ENCODE peak calls at places on chromosomes 6 and 20, in five cellular contexts. One of them, this sample, is unnamed.
A peak's percentile ranks its signal among the peaks of the same experiment; 100 is the strongest.

GRCh38 chr20:63102720-63103375 is 96.1 kb upstream of the BHLHE23 start:
- DNase-seq in HepG2: no peak
- DNase-seq in GM12878: no peak
- DNase-seq in K562: no peak
- DNase-seq in SK-N-SH: peak; percentile 61
- DNase-seq in this sample: peak; percentile 6

GRCh38 chr6:78062993-78063392 is 410.2 kb downstream of the MEI4 start:
- DNase-seq in GM12878: no peak
- DNase-seq in HepG2: no peak
- DNase-seq in SK-N-SH: no peak
- DNase-seq in K562: no peak
- DNase-seq in this sample: no peak

GRCh38 chr6:140586426-140587061 is 1212.1 kb upstream of the CITED2 start:
- DNase-seq in K562: no peak
- DNase-seq in HepG2: no peak
- DNase-seq in GM12878: peak; percentile 60
- DNase-seq in SK-N-SH: no peak
- DNase-seq in this sample: no peak

GRCh38 chr6:11667876-11668275 is 110.7 kb downstream of the ADTRP start:
- DNase-seq in GM12878: no peak
- DNase-seq in HepG2: no peak
- DNase-seq in K562: no peak
- DNase-seq in SK-N-SH: no peak
- DNase-seq in this sample: no peak

GRCh38 chr6:324729-325125 is 32.4 kb downstream of the DUSP22 start:
- DNase-seq in SK-N-SH: no peak
- DNase-seq in HepG2: no peak
- DNase-seq in K562: no peak
- DNase-seq in GM12878: no peak
- DNase-seq in this sample: no peak

GRCh38 chr20:61822396-61822795 is 243.3 kb downstream of the TAF4 start:
- DNase-seq in K562: no peak
- DNase-seq in HepG2: no peak
- DNase-seq in GM12878: no peak
- DNase-seq in SK-N-SH: no peak
- DNase-seq in this sample: no peak

GRCh38 chr20:36540551-36541211 is 638 bp upstream of the MYL9 start:
- DNase-seq in HepG2: no peak
- DNase-seq in GM12878: no peak
- DNase-seq in K562: no peak
- DNase-seq in SK-N-SH: no peak
- DNase-seq in this sample: no peak

GRCh38 chr6:99613398-99613704 is 6.7 kb downstream of the PRDM13 start:
- DNase-seq in HepG2: no peak
- DNase-seq in GM12878: no peak
- DNase-seq in K562: no peak
- DNase-seq in SK-N-SH: peak; percentile 88
- DNase-seq in this sample: peak; percentile 18

GRCh38 chr6:105545206-105545920 is 142.5 kb upstream of the PREP start:
- DNase-seq in SK-N-SH: no peak
- DNase-seq in HepG2: no peak
- DNase-seq in GM12878: no peak
- DNase-seq in K562: no peak
- DNase-seq in this sample: no peak

GRCh38 chr6:37555040-37555781 is 55.5 kb upstream of the CCDC167 start:
- DNase-seq in GM12878: peak; percentile 71
- DNase-seq in SK-N-SH: no peak
- DNase-seq in HepG2: no peak
- DNase-seq in K562: no peak
- DNase-seq in this sample: no peak

GRCh38 chr6:160133441-160134336 is 12.1 kb downstream of the SLC22A1 start:
- DNase-seq in HepG2: no peak
- DNase-seq in GM12878: no peak
- DNase-seq in SK-N-SH: no peak
- DNase-seq in K562: no peak
- DNase-seq in this sample: no peak

GRCh38 chr6:152176219-152176745 is 368.8 kb downstream of the ESR1 start:
- DNase-seq in K562: no peak
- DNase-seq in HepG2: no peak
- DNase-seq in SK-N-SH: no peak
- DNase-seq in GM12878: no peak
- DNase-seq in this sample: no peak

GRCh38 chr20:39850236-39850635 is 838.8 kb downstream of the MAFB start:
- DNase-seq in GM12878: no peak
- DNase-seq in K562: no peak
- DNase-seq in SK-N-SH: no peak
- DNase-seq in HepG2: no peak
- DNase-seq in this sample: no peak

GRCh38 chr20:62716198-62716940 is 7.7 kb downstream of the NTSR1 start:
- DNase-seq in GM12878: no peak
- DNase-seq in K562: no peak
- DNase-seq in HepG2: no peak
- DNase-seq in SK-N-SH: no peak
- DNase-seq in this sample: peak; percentile 32

GRCh38 chr6:153843420-153843819 is 195.6 kb upstream of the OPRM1 start:
- DNase-seq in SK-N-SH: no peak
- DNase-seq in K562: no peak
- DNase-seq in GM12878: no peak
- DNase-seq in HepG2: no peak
- DNase-seq in this sample: no peak

GRCh38 chr6:55040102-55040848 is 134.0 kb upstream of the HCRTR2 start:
- DNase-seq in SK-N-SH: no peak
- DNase-seq in GM12878: no peak
- DNase-seq in K562: no peak
- DNase-seq in HepG2: no peak
- DNase-seq in this sample: peak; percentile 96

GRCh38 chr6:119145111-119145510 is 66.6 kb upstream of the FAM184A start:
- DNase-seq in K562: no peak
- DNase-seq in HepG2: no peak
- DNase-seq in GM12878: no peak
- DNase-seq in SK-N-SH: no peak
- DNase-seq in this sample: no peak

GRCh38 chr6:33492093-33492492 is 37.7 kb downstream of the ZBTB9 start:
- DNase-seq in K562: peak; percentile 25
- DNase-seq in HepG2: no peak
- DNase-seq in GM12878: no peak
- DNase-seq in SK-N-SH: no peak
- DNase-seq in this sample: no peak

GRCh38 chr6:47137073-47137472 is 94.9 kb upstream of the ADGRF1 start:
- DNase-seq in HepG2: peak; percentile 95
- DNase-seq in K562: no peak
- DNase-seq in SK-N-SH: no peak
- DNase-seq in GM12878: no peak
- DNase-seq in this sample: no peak

GRCh38 chr6:47135772-47136171 is 93.6 kb upstream of the ADGRF1 start:
- DNase-seq in HepG2: peak; percentile 97
- DNase-seq in K562: peak; percentile 52
- DNase-seq in GM12878: no peak
- DNase-seq in SK-N-SH: no peak
- DNase-seq in this sample: peak; percentile 93

GRCh38 chr6:47133230-47134000 is 91.3 kb upstream of the ADGRF1 start:
- DNase-seq in SK-N-SH: no peak
- DNase-seq in K562: no peak
- DNase-seq in GM12878: no peak
- DNase-seq in HepG2: no peak
- DNase-seq in this sample: no peak

GRCh38 chr6:47132724-47133123 is 90.6 kb upstream of the ADGRF1 start:
- DNase-seq in HepG2: no peak
- DNase-seq in SK-N-SH: no peak
- DNase-seq in GM12878: no peak
- DNase-seq in K562: no peak
- DNase-seq in this sample: no peak

DNA sequence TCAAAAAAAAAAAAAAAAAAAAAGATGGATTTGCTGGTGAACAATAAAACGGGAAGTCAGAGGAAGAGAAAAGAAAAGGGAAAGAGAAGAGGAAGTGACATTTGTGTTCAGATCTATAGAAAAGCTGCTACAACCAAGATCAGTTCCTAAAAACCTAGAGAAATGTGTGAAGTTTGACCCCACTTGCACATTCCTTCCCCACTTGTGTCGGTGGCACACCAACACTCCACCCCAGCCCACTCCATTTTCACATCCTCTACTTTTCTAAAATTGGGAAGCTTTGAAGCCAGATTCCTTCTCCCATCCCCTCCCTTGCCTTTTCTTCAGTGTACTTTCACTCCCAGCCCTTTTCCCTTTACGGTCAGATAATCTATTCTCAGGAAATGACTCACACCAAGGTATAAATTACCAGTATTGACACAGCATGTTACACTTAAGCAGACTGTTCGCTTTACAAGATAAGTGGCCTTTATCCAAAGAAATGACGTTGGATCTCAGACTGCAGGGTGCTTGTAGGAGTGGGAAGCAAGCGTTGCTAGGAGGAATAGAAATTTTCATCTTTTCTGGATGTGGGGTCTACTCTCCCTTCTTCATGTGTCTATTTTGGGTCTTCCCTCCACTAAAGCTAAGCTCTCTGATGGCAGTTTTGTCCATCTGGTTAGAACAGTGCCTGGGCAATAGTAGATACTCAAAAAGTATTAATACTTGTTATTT is 92.5 kb upstream of the ADGRF1 start:
- DNase-seq in HepG2: peak; percentile 91
- DNase-seq in GM12878: no peak
- DNase-seq in K562: peak; percentile 75
- DNase-seq in SK-N-SH: no peak
- DNase-seq in this sample: peak; percentile 96
- TF ChIP-seq MXI1 in HepG2: peak; percentile 16
- TF ChIP-seq MXI1 in GM12878: no peak
- TF ChIP-seq MXI1 in K562: no peak
- TF ChIP-seq MXI1 in SK-N-SH: no peak
- TF ChIP-seq MXI1 in this sample: no peak

DNA sequence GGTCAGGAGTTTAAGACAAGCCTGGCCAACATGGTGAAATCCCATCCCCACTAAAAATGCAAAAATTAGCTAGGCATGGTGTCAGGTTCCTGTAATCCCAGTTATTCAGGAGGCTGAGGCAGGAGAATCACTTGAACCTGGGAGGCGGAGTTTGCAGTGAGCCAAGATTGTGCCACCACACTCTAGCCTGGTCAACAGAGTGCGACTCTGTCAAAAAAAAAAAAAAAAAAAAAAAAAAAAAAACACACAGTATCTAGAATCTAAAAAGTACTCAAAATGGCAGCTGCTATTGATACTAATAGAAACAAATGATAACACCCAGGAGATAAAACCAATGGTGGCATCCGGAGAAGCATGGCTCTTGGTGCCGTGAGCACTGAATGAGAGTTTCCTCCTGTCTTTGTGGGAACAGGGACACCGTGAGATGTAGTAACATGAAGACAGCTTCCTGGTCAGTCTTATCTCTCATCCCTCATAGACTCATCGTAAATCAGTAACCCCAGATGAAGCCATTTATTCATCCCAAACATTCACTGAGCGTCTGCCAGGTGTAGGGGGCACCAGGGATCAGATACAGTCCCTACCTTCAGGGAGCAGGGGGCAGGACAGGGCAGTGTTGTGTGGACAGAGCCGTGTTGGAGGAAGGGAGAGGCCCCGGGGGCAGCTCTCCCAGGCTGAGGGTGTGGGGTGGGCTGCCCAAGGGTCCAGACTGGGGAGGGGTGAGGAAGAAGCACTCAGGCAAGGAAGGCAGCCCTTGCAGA is 66.1 kb downstream of the SYNJ2 start:
- DNase-seq in SK-N-SH: no peak
- DNase-seq in HepG2: peak; percentile 68
- DNase-seq in GM12878: no peak
- DNase-seq in K562: no peak
- DNase-seq in this sample: no peak
- TF ChIP-seq CTCF in SK-N-SH: no peak
- TF ChIP-seq CTCF in HepG2: no peak
- TF ChIP-seq CTCF in GM12878: no peak
- TF ChIP-seq CTCF in K562: no peak
- TF ChIP-seq CTCF in this sample: no peak

GRCh38 chr20:42472198-42472597 is 717.5 kb downstream of the PTPRT start:
- DNase-seq in GM12878: no peak
- DNase-seq in HepG2: no peak
- DNase-seq in SK-N-SH: no peak
- DNase-seq in K562: no peak
- DNase-seq in this sample: no peak
- TF ChIP-seq RAD21 in GM12878: no peak
- TF ChIP-seq RAD21 in HepG2: no peak
- TF ChIP-seq RAD21 in SK-N-SH: no peak
- TF ChIP-seq RAD21 in K562: no peak
- TF ChIP-seq RAD21 in this sample: no peak

GRCh38 chr20:53753880-53754459 is 160.3 kb upstream of the ZNF217 start:
- DNase-seq in SK-N-SH: no peak
- DNase-seq in K562: no peak
- DNase-seq in HepG2: peak; percentile 65
- DNase-seq in GM12878: no peak
- DNase-seq in this sample: no peak

GRCh38 chr20:53752583-53752970 is 158.9 kb upstream of the ZNF217 start:
- DNase-seq in K562: no peak
- DNase-seq in HepG2: no peak
- DNase-seq in SK-N-SH: no peak
- DNase-seq in GM12878: no peak
- DNase-seq in this sample: no peak

GRCh38 chr20:53751394-53752368 is 158.0 kb upstream of the ZNF217 start:
- DNase-seq in GM12878: peak; percentile 86
- DNase-seq in HepG2: no peak
- DNase-seq in K562: no peak
- DNase-seq in SK-N-SH: no peak
- DNase-seq in this sample: no peak

GRCh38 chr20:53750827-53751393 is 157.3 kb upstream of the ZNF217 start:
- DNase-seq in SK-N-SH: peak; percentile 70
- DNase-seq in K562: peak; percentile 28
- DNase-seq in HepG2: no peak
- DNase-seq in GM12878: peak; percentile 69
- DNase-seq in this sample: peak; percentile 91

DNA sequence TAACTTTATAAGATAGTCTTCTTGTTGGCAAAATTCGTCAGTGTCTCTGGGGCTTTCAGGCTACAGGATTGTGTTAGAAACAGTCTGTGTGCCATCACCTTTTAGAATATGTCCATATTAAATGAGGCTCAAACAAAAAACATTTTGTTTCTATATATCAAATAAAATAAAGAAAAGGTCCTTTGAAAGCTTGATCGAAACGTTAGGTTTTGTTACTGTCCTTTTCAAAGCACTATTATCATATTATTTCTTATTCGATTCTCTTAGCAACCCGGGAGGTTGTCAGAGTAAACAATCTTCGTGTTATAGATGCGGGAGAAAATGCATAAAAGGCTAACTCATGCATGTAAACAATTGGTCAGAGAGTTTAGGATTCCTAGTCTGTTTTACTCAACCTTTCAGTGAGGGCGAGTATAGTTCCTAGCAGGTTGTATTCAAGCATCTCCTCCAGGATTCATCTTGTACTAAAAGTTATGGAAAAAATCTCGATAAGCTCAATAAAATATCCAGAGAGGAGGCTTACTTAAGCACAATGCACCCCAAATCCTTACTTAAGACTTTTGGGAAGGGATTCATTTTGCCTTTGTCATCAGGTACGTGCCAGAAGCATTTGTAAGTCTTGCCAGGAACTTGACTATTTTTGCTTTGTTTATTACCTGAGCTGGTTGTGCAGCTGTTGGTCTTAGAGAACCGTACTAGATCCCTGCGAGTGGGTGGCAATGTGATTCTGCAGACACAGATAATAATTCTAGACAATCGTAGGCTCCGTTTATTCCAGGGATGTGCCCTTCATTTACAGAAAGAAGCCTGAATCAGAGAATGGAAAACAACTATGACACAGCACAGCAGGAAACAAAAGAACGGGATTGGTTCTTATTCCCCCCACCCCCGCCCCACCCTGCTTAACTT is 159.6 kb upstream of the ZNF217 start:
- DNase-seq in K562: peak; percentile 46
- DNase-seq in HepG2: no peak
- DNase-seq in SK-N-SH: no peak
- DNase-seq in GM12878: no peak
- DNase-seq in this sample: peak; percentile 42
- TF ChIP-seq MXI1 in K562: no peak
- TF ChIP-seq MXI1 in HepG2: no peak
- TF ChIP-seq MXI1 in SK-N-SH: no peak
- TF ChIP-seq MXI1 in GM12878: no peak
- TF ChIP-seq MXI1 in this sample: no peak